ENCODE peak calls at places on chromosomes 4 and X, in five cellular contexts. One of them, this sample, is unnamed.

GRCh38 chrX:39653656-39654055 is 444.1 kb downstream of the BCOR start:
- DNase-seq in ascending aorta: no peak
- DNase-seq in AG04450: no peak
- DNase-seq in choroid plexus epithelial cell: no peak
- DNase-seq in left lung: no peak
- DNase-seq in this sample: peak

GRCh38 chrX:153504445-153505016 is 9.8 kb downstream of the BGN start:
- DNase-seq in AG04450: no peak
- DNase-seq in choroid plexus epithelial cell: no peak
- DNase-seq in ascending aorta: no peak
- DNase-seq in left lung: no peak
- DNase-seq in this sample: no peak

GRCh38 chr4:153427363-153428071 is 38.6 kb upstream of the TMEM131L start:
- DNase-seq in left lung: no peak
- DNase-seq in ascending aorta: no peak
- DNase-seq in choroid plexus epithelial cell: peak
- DNase-seq in AG04450: no peak
- DNase-seq in this sample: no peak

GRCh38 chr4:41670530-41670929 is 78.0 kb downstream of the PHOX2B start:
- DNase-seq in ascending aorta: no peak
- DNase-seq in choroid plexus epithelial cell: no peak
- DNase-seq in left lung: no peak
- DNase-seq in AG04450: no peak
- DNase-seq in this sample: peak

GRCh38 chr4:17324431-17324830 is 187.5 kb downstream of the QDPR start:
- DNase-seq in choroid plexus epithelial cell: peak
- DNase-seq in AG04450: peak
- DNase-seq in left lung: no peak
- DNase-seq in ascending aorta: no peak
- DNase-seq in this sample: no peak

GRCh38 chr4:101005659-101006058 is 341.7 kb downstream of the PPP3CA start:
- DNase-seq in AG04450: no peak
- DNase-seq in ascending aorta: no peak
- DNase-seq in left lung: no peak
- DNase-seq in choroid plexus epithelial cell: no peak
- DNase-seq in this sample: no peak

GRCh38 chr4:59979061-59979460 is 1221.1 kb upstream of the ADGRL3 start:
- DNase-seq in choroid plexus epithelial cell: no peak
- DNase-seq in AG04450: no peak
- DNase-seq in ascending aorta: no peak
- DNase-seq in left lung: peak
- DNase-seq in this sample: no peak

GRCh38 chr4:126113058-126113457 is 798.3 kb downstream of the FAT4 start:
- DNase-seq in choroid plexus epithelial cell: no peak
- DNase-seq in AG04450: no peak
- DNase-seq in ascending aorta: no peak
- DNase-seq in left lung: no peak
- DNase-seq in this sample: no peak

GRCh38 chrX:81202413-81202794 is 502 bp downstream of the SH3BGRL start:
- DNase-seq in AG04450: no peak
- DNase-seq in choroid plexus epithelial cell: peak
- DNase-seq in ascending aorta: no peak
- DNase-seq in left lung: no peak
- DNase-seq in this sample: no peak

GRCh38 chr4:127936974-127937373 is 28.0 kb downstream of the MFSD8 start:
- DNase-seq in AG04450: no peak
- DNase-seq in left lung: no peak
- DNase-seq in ascending aorta: no peak
- DNase-seq in choroid plexus epithelial cell: peak
- DNase-seq in this sample: no peak

GRCh38 chrX:134623293-134624045 is 34.8 kb downstream of the PLAC1 start:
- DNase-seq in ascending aorta: no peak
- DNase-seq in left lung: no peak
- DNase-seq in choroid plexus epithelial cell: peak
- DNase-seq in AG04450: no peak
- DNase-seq in this sample: no peak

GRCh38 chrX:9356846-9357245 is 108.0 kb upstream of the TBL1X start:
- DNase-seq in choroid plexus epithelial cell: no peak
- DNase-seq in left lung: no peak
- DNase-seq in ascending aorta: no peak
- DNase-seq in AG04450: no peak
- DNase-seq in this sample: no peak

GRCh38 chr4:142402156-142402555 is 443.9 kb downstream of the INPP4B start:
- DNase-seq in AG04450: no peak
- DNase-seq in choroid plexus epithelial cell: no peak
- DNase-seq in ascending aorta: no peak
- DNase-seq in left lung: no peak
- DNase-seq in this sample: no peak

GRCh38 chr4:184309241-184310170 is 91.8 kb upstream of the ENPP6 start:
- DNase-seq in ascending aorta: no peak
- DNase-seq in choroid plexus epithelial cell: no peak
- DNase-seq in left lung: no peak
- DNase-seq in AG04450: no peak
- DNase-seq in this sample: no peak

GRCh38 chr4:110059556-110060191 is 138.7 kb downstream of the ELOVL6 start:
- DNase-seq in AG04450: no peak
- DNase-seq in left lung: no peak
- DNase-seq in ascending aorta: no peak
- DNase-seq in choroid plexus epithelial cell: peak
- DNase-seq in this sample: no peak

GRCh38 chr4:66911898-66912297 is 633.4 kb downstream of the CENPC start:
- DNase-seq in left lung: no peak
- DNase-seq in AG04450: no peak
- DNase-seq in choroid plexus epithelial cell: peak
- DNase-seq in ascending aorta: no peak
- DNase-seq in this sample: no peak

GRCh38 chr4:143617994-143618679 is 82.3 kb downstream of the FREM3 start:
- DNase-seq in left lung: no peak
- DNase-seq in ascending aorta: no peak
- DNase-seq in choroid plexus epithelial cell: no peak
- DNase-seq in AG04450: no peak
- DNase-seq in this sample: peak

GRCh38 chr4:169372791-169373190 is 102.0 kb upstream of the SH3RF1 start:
- DNase-seq in AG04450: no peak
- DNase-seq in ascending aorta: no peak
- DNase-seq in choroid plexus epithelial cell: no peak
- DNase-seq in left lung: no peak
- DNase-seq in this sample: no peak

GRCh38 chr4:147740176-147740575 is 8.3 kb downstream of the ARHGAP10 start:
- DNase-seq in choroid plexus epithelial cell: no peak
- DNase-seq in AG04450: no peak
- DNase-seq in ascending aorta: no peak
- DNase-seq in left lung: no peak
- DNase-seq in this sample: no peak

GRCh38 chr4:64195582-64195981 is 213.7 kb downstream of the TECRL start:
- DNase-seq in choroid plexus epithelial cell: no peak
- DNase-seq in ascending aorta: no peak
- DNase-seq in left lung: no peak
- DNase-seq in AG04450: no peak
- DNase-seq in this sample: no peak

GRCh38 chr4:7398104-7398423 is 36.7 kb downstream of the PSAPL1 start:
- DNase-seq in left lung: peak
- DNase-seq in ascending aorta: peak
- DNase-seq in AG04450: peak
- DNase-seq in choroid plexus epithelial cell: peak
- DNase-seq in this sample: peak

GRCh38 chr4:74545488-74545887 is 100.6 kb downstream of the AREG start:
- DNase-seq in AG04450: no peak
- DNase-seq in choroid plexus epithelial cell: peak
- DNase-seq in ascending aorta: no peak
- DNase-seq in left lung: peak
- DNase-seq in this sample: no peak

GRCh38 chr4:100581337-100581736 is 63.5 kb upstream of the EMCN start:
- DNase-seq in left lung: no peak
- DNase-seq in choroid plexus epithelial cell: no peak
- DNase-seq in AG04450: no peak
- DNase-seq in ascending aorta: no peak
- DNase-seq in this sample: peak

GRCh38 chrX:155857561-155857960 is 23.6 kb upstream of the VAMP7 start:
- DNase-seq in AG04450: no peak
- DNase-seq in left lung: no peak
- DNase-seq in ascending aorta: no peak
- DNase-seq in choroid plexus epithelial cell: peak
- DNase-seq in this sample: no peak

GRCh38 chrX:25105251-25105650 is 89.5 kb upstream of the ARX start:
- DNase-seq in AG04450: no peak
- DNase-seq in left lung: no peak
- DNase-seq in ascending aorta: no peak
- DNase-seq in choroid plexus epithelial cell: no peak
- DNase-seq in this sample: no peak

GRCh38 chr4:163331629-163332360 is 601 bp downstream of the NPY1R start:
- DNase-seq in ascending aorta: peak
- DNase-seq in AG04450: no peak
- DNase-seq in choroid plexus epithelial cell: peak
- DNase-seq in left lung: no peak
- DNase-seq in this sample: peak

DNA sequence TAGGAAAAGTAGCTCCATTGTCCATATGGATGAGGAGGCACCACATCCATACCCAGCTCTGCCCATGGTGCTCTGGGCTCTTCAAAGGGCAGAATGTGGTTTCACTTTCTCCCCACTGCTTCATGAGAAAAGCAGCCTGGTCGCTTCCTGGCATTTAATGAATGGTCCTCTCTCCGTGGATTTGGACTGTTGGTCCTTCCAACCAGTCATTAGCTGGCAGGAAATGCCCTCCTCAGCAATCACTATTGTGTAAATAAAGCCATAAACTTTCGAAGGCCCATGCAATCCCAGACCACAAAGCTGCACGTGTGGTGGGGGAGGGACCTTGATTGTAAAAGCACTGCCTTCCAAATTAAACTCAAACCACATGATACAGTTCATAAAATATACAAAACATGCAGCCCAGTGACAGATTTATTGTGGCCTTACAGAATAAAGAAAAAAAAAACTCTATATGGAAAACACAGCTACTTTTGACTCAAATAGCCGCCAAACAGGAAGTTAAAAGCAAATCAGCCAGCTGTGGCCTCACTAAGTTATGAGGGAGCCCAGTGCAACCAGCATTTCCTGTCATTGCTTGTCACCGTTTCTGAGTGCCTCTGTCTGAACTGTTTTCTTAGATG is 8.1 kb downstream of the MBNL3 start:
- DNase-seq in AG04450: no peak
- DNase-seq in choroid plexus epithelial cell: peak
- DNase-seq in ascending aorta: peak
- DNase-seq in left lung: peak
- DNase-seq in this sample: no peak
- H3K4me3 ChIP-seq in AG04450: peak
- H3K4me3 ChIP-seq in choroid plexus epithelial cell: peak
- H3K4me3 ChIP-seq in ascending aorta: peak
- H3K4me3 ChIP-seq in left lung: peak
- H3K4me3 ChIP-seq in this sample: peak

GRCh38 chrX:2520539-2520938 is 19.8 kb upstream of the DHRSX start:
- DNase-seq in ascending aorta: no peak
- DNase-seq in AG04450: no peak
- DNase-seq in choroid plexus epithelial cell: no peak
- DNase-seq in left lung: no peak
- DNase-seq in this sample: no peak
- H3K4me3 ChIP-seq in ascending aorta: no peak
- H3K4me3 ChIP-seq in AG04450: no peak
- H3K4me3 ChIP-seq in choroid plexus epithelial cell: no peak
- H3K4me3 ChIP-seq in left lung: no peak
- H3K4me3 ChIP-seq in this sample: no peak

GRCh38 chr4:53558981-53559620 is 32.2 kb downstream of the LNX1 start:
- DNase-seq in AG04450: no peak
- DNase-seq in ascending aorta: no peak
- DNase-seq in choroid plexus epithelial cell: peak
- DNase-seq in left lung: no peak
- DNase-seq in this sample: no peak

GRCh38 chr4:53555111-53555510 is 36.2 kb downstream of the LNX1 start:
- DNase-seq in choroid plexus epithelial cell: no peak
- DNase-seq in left lung: no peak
- DNase-seq in AG04450: no peak
- DNase-seq in ascending aorta: no peak
- DNase-seq in this sample: no peak

GRCh38 chr4:53562409-53562808 is 28.9 kb downstream of the LNX1 start:
- DNase-seq in ascending aorta: no peak
- DNase-seq in AG04450: no peak
- DNase-seq in left lung: no peak
- DNase-seq in choroid plexus epithelial cell: no peak
- DNase-seq in this sample: no peak

GRCh38 chr4:53557601-53558000 is 33.7 kb downstream of the LNX1 start:
- DNase-seq in ascending aorta: no peak
- DNase-seq in AG04450: no peak
- DNase-seq in choroid plexus epithelial cell: no peak
- DNase-seq in left lung: no peak
- DNase-seq in this sample: no peak

DNA sequence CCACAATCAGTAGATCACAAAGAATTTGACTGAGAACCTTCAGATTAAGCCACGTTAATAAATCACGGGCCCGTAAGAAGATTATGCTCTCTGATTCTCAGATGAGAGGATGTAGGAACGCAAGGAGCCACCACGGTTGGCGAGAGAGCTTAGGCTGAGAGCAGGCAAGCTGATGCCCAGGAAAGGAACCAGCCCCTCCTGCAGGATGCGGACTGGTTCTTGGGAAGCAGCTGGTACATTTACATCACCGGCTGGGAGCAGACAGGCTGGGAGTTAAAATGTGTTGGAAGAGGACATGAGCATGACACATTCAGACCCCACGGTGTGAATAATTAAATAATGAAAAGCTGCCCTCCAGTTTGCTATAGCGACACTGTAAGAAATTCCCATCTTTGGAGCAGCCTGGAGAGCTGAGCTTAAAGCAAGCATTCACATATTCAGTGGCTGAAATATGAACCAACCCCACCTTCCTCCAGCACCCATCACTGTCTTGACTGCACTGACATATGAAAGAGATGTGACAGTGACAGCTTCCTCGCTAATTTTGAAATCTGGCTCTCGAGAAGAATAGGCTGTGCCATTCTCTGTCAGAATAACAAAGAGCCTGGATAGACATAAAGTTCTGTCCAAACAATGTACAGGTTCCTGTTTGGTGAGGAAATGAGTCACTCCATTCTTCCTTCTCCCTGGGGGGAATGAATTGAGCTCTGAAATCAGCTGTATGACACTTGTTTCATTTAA is 33.1 kb downstream of the LNX1 start:
- DNase-seq in left lung: no peak
- DNase-seq in ascending aorta: peak
- DNase-seq in choroid plexus epithelial cell: peak
- DNase-seq in AG04450: no peak
- DNase-seq in this sample: peak
- H3K4me3 ChIP-seq in left lung: no peak
- H3K4me3 ChIP-seq in ascending aorta: peak
- H3K4me3 ChIP-seq in choroid plexus epithelial cell: no peak
- H3K4me3 ChIP-seq in AG04450: no peak
- H3K4me3 ChIP-seq in this sample: peak

GRCh38 chrX:101079223-101079622 is 544 bp downstream of the TMEM35A start:
- DNase-seq in ascending aorta: no peak
- DNase-seq in AG04450: no peak
- DNase-seq in choroid plexus epithelial cell: no peak
- DNase-seq in left lung: no peak
- DNase-seq in this sample: no peak
- H3K4me3 ChIP-seq in ascending aorta: peak
- H3K4me3 ChIP-seq in AG04450: peak
- H3K4me3 ChIP-seq in choroid plexus epithelial cell: peak
- H3K4me3 ChIP-seq in left lung: peak
- H3K4me3 ChIP-seq in this sample: peak

This sample was measured in dorsolateral prefrontal cortex.